ENCODE peak calls at places on chromosomes 16 and 17, in seven cellular contexts. H is lower leg skin, S is AG10803, P is astrocyte of the cerebellum, Y is ascending aorta, D is AG04450, L is endodermal cell. G is an unnamed sample.

GRCh38 chr16:297832-298231 is 14.9 kb downstream of the PDIA2 start:
- DNase-seq in L (no peak), H (no peak), P (no peak), Y (no peak), D (no peak), S (no peak), G (no peak)

GRCh38 chr17:65536573-65537342 is 24.7 kb downstream of the AXIN2 start:
- DNase-seq in Y (no peak), H (no peak), D (no peak), S (peak; percentile 53), P (peak; percentile 82), L (peak; percentile 41), G (no peak)

GRCh38 chr16:15650698-15651161 is 685 bp downstream of the NDE1 start:
- DNase-seq in Y (no peak), H (no peak), S (no peak), L (peak; percentile 79), D (no peak), P (no peak), G (no peak)

GRCh38 chr17:50872710-50873424 is 6.7 kb upstream of the TOB1 start:
- DNase-seq in D (no peak), P (peak; percentile 34), H (peak; percentile 59), Y (no peak), L (peak; percentile 34), S (peak; percentile 89), G (peak; percentile 86)

GRCh38 chr16:59783191-59783590 is 1049.1 kb upstream of the GOT2 start:
- DNase-seq in H (no peak), P (no peak), D (no peak), S (peak; percentile 15), L (no peak), Y (no peak), G (no peak)

GRCh38 chr17:39761861-39762496 is 24.2 kb downstream of the GRB7 start:
- DNase-seq in L (peak; percentile 43), S (no peak), P (no peak), D (no peak), H (no peak), Y (no peak), G (no peak)

GRCh38 chr17:31394544-31394943 is 3.1 kb downstream of the RAB11FIP4 start:
- DNase-seq in L (peak; percentile 97), P (peak; percentile 72), Y (no peak), D (peak; percentile 57), S (peak; percentile 67), H (no peak), G (peak; percentile 43)

GRCh38 chr17:17462048-17462824 is 14.6 kb upstream of the MED9 start:
- DNase-seq in L (no peak), H (no peak), D (no peak), S (no peak), P (no peak), Y (no peak), G (no peak)

GRCh38 chr17:45312477-45313418 is 4.1 kb downstream of the MAP3K14 start:
- DNase-seq in P (no peak), S (no peak), Y (no peak), D (no peak), L (peak; percentile 45), H (no peak), G (no peak)

GRCh38 chr17:77184474-77184873 is 43.7 kb downstream of the SEC14L1 start:
- DNase-seq in L (no peak), P (no peak), D (no peak), H (no peak), S (peak; percentile 86), Y (no peak), G (no peak)

GRCh38 chr17:6544770-6545169 is 11.6 kb downstream of the PITPNM3 start:
- DNase-seq in S (no peak), P (no peak), D (no peak), H (no peak), Y (no peak), L (peak; percentile 87), G (no peak)

GRCh38 chr16:64544859-64545258 is 577.0 kb downstream of the CDH11 start:
- DNase-seq in D (no peak), L (no peak), H (no peak), Y (no peak), P (no peak), S (no peak), G (no peak)

GRCh38 chr17:73646409-73647305 is 2.4 kb upstream of the SDK2 start:
- DNase-seq in Y (no peak), L (peak; percentile 86), S (no peak), H (no peak), P (no peak), D (no peak), G (no peak)

GRCh38 chr16:78147846-78148535 is 48.5 kb downstream of the WWOX start:
- DNase-seq in H (no peak), D (no peak), L (no peak), P (no peak), Y (no peak), S (no peak), G (no peak)

GRCh38 chr16:12760819-12761611 is 42.7 kb downstream of the CPPED1 start:
- DNase-seq in D (no peak), Y (no peak), H (no peak), P (no peak), L (no peak), S (no peak), G (no peak)

GRCh38 chr16:48366165-48367093 is 18.8 kb downstream of the SIAH1 start:
- DNase-seq in P (peak; percentile 66), D (peak; percentile 70), L (peak; percentile 72), Y (no peak), S (peak; percentile 94), H (peak; percentile 52), G (no peak)

GRCh38 chr17:65572581-65573282 is 11.3 kb upstream of the AXIN2 start:
- DNase-seq in D (no peak), Y (no peak), P (no peak), H (no peak), S (no peak), L (peak; percentile 98), G (no peak)

GRCh38 chr16:89037261-89038152 is 56.1 kb upstream of the ACSF3 start:
- DNase-seq in L (peak; percentile 93), H (no peak), Y (no peak), D (no peak), S (peak; percentile 16), P (peak; percentile 6), G (no peak)

GRCh38 chr16:31130336-31130812 is 5.2 kb downstream of the PRSS8 start:
- DNase-seq in S (no peak), H (no peak), Y (no peak), P (no peak), D (no peak), L (no peak), G (no peak)

GRCh38 chr17:39755550-39756375 is 18.0 kb downstream of the GRB7 start:
- DNase-seq in D (no peak), P (no peak), Y (no peak), H (no peak), L (peak; percentile 64), S (peak; percentile 34), G (no peak)

GRCh38 chr17:42252528-42253172 is 23.5 kb downstream of the STAT5B start:
- DNase-seq in H (no peak), Y (no peak), P (no peak), L (no peak), D (no peak), S (peak; percentile 19), G (no peak)

GRCh38 chr16:592518-593306 is 2.8 kb downstream of the RAB40C start:
- DNase-seq in H (peak; percentile 55), S (peak; percentile 43), D (no peak), Y (no peak), P (no peak), L (no peak), G (no peak)

GRCh38 chr17:83173997-83174858 is 94.8 kb downstream of the METRNL start:
- DNase-seq in D (no peak), L (peak; percentile 59), H (peak; percentile 12), Y (no peak), S (peak; percentile 91), P (no peak), G (peak; percentile 44)

GRCh38 chr16:53056528-53056881 is 1.7 kb downstream of the CHD9 start:
- DNase-seq in H (no peak), P (no peak), L (no peak), Y (no peak), D (no peak), S (peak; percentile 33), G (no peak)

GRCh38 chr17:260031-260791 is 78.8 kb upstream of the DOC2B start:
- DNase-seq in Y (no peak), D (no peak), H (no peak), L (peak; percentile 85), S (no peak), P (no peak), G (no peak)

GRCh38 chr17:82874011-82874835 is 34.4 kb upstream of the ZNF750 start:
- DNase-seq in Y (no peak), D (no peak), L (no peak), H (peak; percentile 60), P (no peak), S (no peak), G (no peak)

GRCh38 chr17:49928126-49928800 is 40.7 kb upstream of the DLX4 start:
- DNase-seq in P (no peak), Y (no peak), S (peak; percentile 15), L (no peak), H (no peak), D (no peak), G (no peak)

GRCh38 chr17:47729486-47729885 is 3.5 kb upstream of the TBX21 start:
- DNase-seq in L (peak; percentile 43), Y (no peak), P (no peak), D (no peak), S (no peak), H (no peak), G (no peak)

GRCh38 chr17:45305532-45306087 is 11.2 kb downstream of the MAP3K14 start:
- DNase-seq in L (no peak), D (no peak), H (no peak), Y (no peak), P (no peak), S (peak; percentile 83), G (no peak)

GRCh38 chr17:68600123-68600880 is 865 bp downstream of the FAM20A start:
- DNase-seq in D (no peak), S (no peak), Y (no peak), H (no peak), P (no peak), L (peak; percentile 92), G (no peak)
- H3K4me3 ChIP-seq in D (peak overlapping the region; percentile 27), S (peak overlapping the region; percentile 77), Y (peak overlapping the region; percentile 81), H (peak overlapping the region; percentile 51), P (peak overlapping the region; percentile 30), L (peak overlapping the region; percentile 89), G (peak overlapping the region; percentile 52)

DNA sequence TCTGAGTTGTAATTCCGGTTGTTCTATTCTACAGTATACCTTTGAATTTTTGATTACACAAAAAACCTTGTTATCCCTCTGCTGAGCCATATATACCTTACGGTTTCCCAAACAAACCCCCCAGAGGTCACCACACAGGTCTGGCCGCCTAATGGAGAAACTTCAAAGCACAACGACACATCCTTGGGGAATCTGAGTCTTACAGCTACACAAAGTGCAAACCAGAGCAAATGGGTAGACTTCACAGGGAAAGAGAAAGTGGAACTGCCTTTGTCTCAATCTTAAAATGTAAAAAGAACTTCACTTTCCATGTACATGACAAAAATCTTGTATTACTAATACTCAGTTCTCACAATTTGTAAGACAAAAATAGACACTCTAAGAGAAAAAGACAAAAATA is 2.7 kb downstream of the FBXO31 start:
- DNase-seq in S (peak; percentile 36), Y (no peak), H (no peak), L (no peak), P (no peak), D (no peak), G (no peak)
- TF ChIP-seq CTCF in S (peak; percentile 35), Y (no peak), H (no peak), L (no peak), P (peak; percentile 32), D (no peak), G (no peak)

GRCh38 chr17:81549826-81550225 is 2.3 kb downstream of the FAAP100 start:
- DNase-seq in L (no peak), S (no peak), H (no peak), P (no peak), D (no peak), Y (no peak), G (no peak)
- H3K4me3 ChIP-seq in L (no peak overlapping the region), S (no peak overlapping the region), H (no peak overlapping the region), P (no peak overlapping the region), D (no peak overlapping the region), Y (no peak overlapping the region), G (no peak overlapping the region)

GRCh38 chr17:5019475-5019956 is 15.7 kb downstream of the SLC52A1 start:
- DNase-seq in P (no peak), Y (no peak), S (no peak), D (no peak), L (peak; percentile 74), H (no peak), G (no peak)
- TF ChIP-seq CTCF in P (peak; percentile 6), Y (no peak), S (no peak), D (peak; percentile 14), L (peak; percentile 41), H (no peak), G (peak; percentile 19)

G was measured in HFF-Myc.